ENCODE peak calls at places on chromosomes 5 and 9, in six cellular contexts. U is A549, I is aorta, M is fibroblast of lung, F is HCT116, Q is DND-41. Y is an unnamed sample.

GRCh38 chr5:173920024-173920753 is 32.0 kb downstream of the CPEB4 start:
- DNase-seq in M (peak; percentile 13), U (no peak), F (no peak), Q (no peak), I (no peak), Y (no peak)

GRCh38 chr9:92482336-92482735 is at the start of gene ASPN:
- DNase-seq in U (no peak), F (no peak), M (peak; percentile 79), I (no peak), Q (no peak), Y (no peak)

GRCh38 chr5:32645246-32645645 is 59.9 kb downstream of the SUB1 start:
- DNase-seq in M (no peak), F (no peak), I (no peak), U (no peak), Q (no peak), Y (no peak)

GRCh38 chr9:97502222-97502983 is 937 bp downstream of the TMOD1 start:
- DNase-seq in Q (no peak), F (no peak), M (no peak), I (no peak), U (no peak), Y (no peak)

GRCh38 chr5:159915913-159916840 is at the start of gene ADRA1B:
- DNase-seq in I (peak; percentile 94), F (no peak), Q (no peak), M (peak; percentile 66), U (peak; percentile 86), Y (peak; percentile 81)

GRCh38 chr9:96344458-96345180 is 38.9 kb downstream of the SLC35D2 start:
- DNase-seq in U (peak; percentile 88), Q (no peak), I (no peak), F (peak; percentile 73), M (peak; percentile 98), Y (peak; percentile 86)

GRCh38 chr9:93435386-93435785 is 16.1 kb upstream of the FAM120A start:
- DNase-seq in Q (no peak), F (no peak), U (no peak), M (no peak), I (no peak), Y (no peak)

GRCh38 chr5:138470322-138471285 is 5.3 kb downstream of the EGR1 start:
- DNase-seq in I (no peak), U (no peak), M (peak; percentile 82), F (peak; percentile 87), Q (no peak), Y (no peak)

GRCh38 chr9:136058801-136059302 is 36.2 kb downstream of the NACC2 start:
- DNase-seq in F (no peak), M (no peak), I (peak; percentile 70), Q (no peak), U (no peak), Y (no peak)

GRCh38 chr9:135165003-135165711 is 77.7 kb downstream of the OLFM1 start:
- DNase-seq in F (no peak), Q (no peak), I (no peak), M (no peak), U (no peak), Y (no peak)

GRCh38 chr9:113352006-113352405 is 2.7 kb downstream of the BSPRY start:
- DNase-seq in U (no peak), Q (no peak), F (no peak), M (no peak), I (no peak), Y (no peak)

GRCh38 chr9:653856-654387 is 187.6 kb upstream of the DMRT1 start:
- DNase-seq in I (no peak), U (no peak), F (no peak), M (no peak), Q (no peak), Y (no peak)

GRCh38 chr9:97041898-97042297 is 3.0 kb upstream of the CTSV start:
- DNase-seq in M (no peak), U (no peak), I (no peak), F (no peak), Q (no peak), Y (no peak)

GRCh38 chr5:169395136-169395535 is 94.2 kb upstream of the SLIT3 start:
- DNase-seq in Q (no peak), U (no peak), I (no peak), M (no peak), F (no peak), Y (no peak)

GRCh38 chr5:157106668-157107461 is 2.0 kb downstream of the HAVCR2 start:
- DNase-seq in U (no peak), F (no peak), M (no peak), Q (no peak), I (peak; percentile 80), Y (no peak)

GRCh38 chr9:127915801-127916664 is 808 bp downstream of the ST6GALNAC4 start:
- DNase-seq in I (no peak), F (no peak), U (no peak), Q (no peak), M (no peak), Y (no peak)

GRCh38 chr5:74019923-74020322 is 393.9 kb downstream of the ARHGEF28 start:
- DNase-seq in F (no peak), Q (no peak), M (no peak), U (no peak), I (no peak), Y (no peak)

GRCh38 chr9:113387560-113388230 is 10.9 kb upstream of the HDHD3 start:
- DNase-seq in I (no peak), M (no peak), Q (no peak), F (no peak), U (no peak), Y (no peak)

GRCh38 chr9:130036099-130036498 is 6.9 kb downstream of the FNBP1 start:
- DNase-seq in M (peak; percentile 54), I (no peak), F (no peak), Q (no peak), U (no peak), Y (no peak)

GRCh38 chr5:134530375-134531077 is 5.1 kb downstream of the JADE2 start:
- DNase-seq in U (no peak), Q (no peak), M (peak; percentile 88), F (no peak), I (no peak), Y (no peak)

GRCh38 chr5:72366324-72366976 is 46.3 kb downstream of the PTCD2 start:
- DNase-seq in U (peak; percentile 52), I (no peak), Q (peak; percentile 38), F (peak; percentile 39), M (peak; percentile 82), Y (no peak)

GRCh38 chr5:74413403-74414060 is 227.0 kb downstream of the ENC1 start:
- DNase-seq in I (no peak), M (no peak), F (no peak), Q (no peak), U (no peak), Y (no peak)

GRCh38 chr9:93903886-93904648 is 51.1 kb downstream of the BARX1 start:
- DNase-seq in F (no peak), U (no peak), M (no peak), Q (no peak), I (peak; percentile 46), Y (peak; percentile 62)

GRCh38 chr9:91905958-91906585 is 44.0 kb downstream of the ROR2 start:
- DNase-seq in Q (peak; percentile 69), M (no peak), U (peak; percentile 23), I (no peak), F (no peak), Y (no peak)

GRCh38 chr5:117982691-117983090 is 1005.7 kb downstream of the DTWD2 start:
- DNase-seq in U (no peak), M (no peak), I (no peak), Q (no peak), F (no peak), Y (no peak)

DNA sequence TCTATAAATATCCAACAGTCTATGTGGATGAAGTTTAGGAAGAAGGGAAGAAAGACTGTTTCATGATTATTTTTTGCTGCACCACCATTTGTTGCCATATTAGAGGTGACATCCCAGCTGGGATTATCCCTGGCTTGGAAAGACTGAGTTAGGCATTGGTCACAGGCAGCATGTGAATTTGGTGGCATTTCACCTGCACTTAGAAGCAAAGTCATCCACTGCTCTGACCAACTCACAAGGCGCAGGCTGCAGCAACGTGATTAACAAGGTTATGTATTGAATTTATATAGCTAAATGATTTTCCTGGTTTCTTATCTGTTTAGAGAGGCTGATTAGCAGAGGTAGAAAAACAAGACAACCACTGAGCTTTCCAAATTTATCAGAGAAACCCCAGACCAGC is 2.7 kb downstream of the FYB1 start:
- DNase-seq in F (no peak), U (no peak), M (no peak), I (no peak), Q (no peak), Y (no peak)
- H3K27ac ChIP-seq in F (no peak overlapping the region), U (peak overlapping the region; percentile 11), M (no peak overlapping the region), I (no peak overlapping the region), Q (peak overlapping the region; percentile 3), Y (no peak overlapping the region)

DNA sequence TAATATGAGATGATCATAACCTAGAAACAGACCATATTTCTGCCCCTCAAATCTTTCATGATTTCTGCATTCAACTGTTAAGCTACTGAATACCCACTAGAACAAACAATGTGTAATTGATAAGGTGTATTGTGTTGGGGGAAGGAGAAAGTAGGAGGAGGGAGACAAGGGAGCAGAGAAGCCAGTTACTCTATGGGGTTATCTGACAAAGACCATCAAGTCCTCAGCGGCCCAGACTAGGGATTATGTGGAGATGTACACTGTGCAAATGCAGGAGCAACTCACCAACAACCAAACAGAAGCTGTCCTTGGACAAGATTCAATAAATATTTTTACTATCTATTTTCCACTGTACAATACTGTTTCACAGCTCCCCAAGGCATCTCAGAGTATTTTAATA is 2.7 kb downstream of the NRG2 start:
- DNase-seq in M (no peak), Q (no peak), U (no peak), F (no peak), I (no peak), Y (no peak)
- H3K4me3 ChIP-seq in M (no peak overlapping the region), Q (no peak overlapping the region), U (no peak overlapping the region), F (no peak overlapping the region), I (no peak overlapping the region), Y (peak overlapping the region; percentile 8)

DNA sequence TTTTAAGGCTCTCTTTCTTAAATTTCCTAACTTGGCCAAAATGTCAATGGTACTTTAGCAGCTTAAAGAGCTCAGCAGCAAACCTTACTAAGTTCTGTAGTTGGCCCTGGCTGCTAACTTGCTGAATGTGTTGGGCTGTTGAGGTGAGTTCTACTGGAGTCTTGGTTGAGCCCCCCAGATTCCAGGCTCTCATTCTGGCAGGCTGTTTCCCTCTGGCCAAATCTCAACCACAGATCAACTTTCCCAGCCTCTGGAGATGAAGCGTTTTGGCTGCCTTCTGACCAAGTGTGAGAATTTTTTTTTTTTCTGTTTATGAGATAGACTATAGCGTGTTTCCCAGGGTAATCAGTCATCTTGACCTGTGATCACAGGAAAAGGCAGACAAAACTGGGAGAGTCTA is 343.7 kb downstream of the EBF1 start:
- DNase-seq in I (no peak), U (no peak), Q (no peak), F (no peak), M (peak; percentile 41), Y (no peak)
- H3K27ac ChIP-seq in I (peak overlapping the region; percentile 76), U (no peak overlapping the region), Q (no peak overlapping the region), F (no peak overlapping the region), M (peak overlapping the region; percentile 48), Y (peak overlapping the region; percentile 41)

GRCh38 chr9:14399736-14400657 is 86.1 kb upstream of the NFIB start:
- DNase-seq in I (no peak), F (no peak), U (no peak), Q (no peak), M (peak; percentile 71), Y (no peak)
- H3K4me3 ChIP-seq in I (no peak overlapping the region), F (no peak overlapping the region), U (no peak overlapping the region), Q (no peak overlapping the region), M (peak overlapping the region; percentile 31), Y (peak overlapping the region; percentile 49)

DNA sequence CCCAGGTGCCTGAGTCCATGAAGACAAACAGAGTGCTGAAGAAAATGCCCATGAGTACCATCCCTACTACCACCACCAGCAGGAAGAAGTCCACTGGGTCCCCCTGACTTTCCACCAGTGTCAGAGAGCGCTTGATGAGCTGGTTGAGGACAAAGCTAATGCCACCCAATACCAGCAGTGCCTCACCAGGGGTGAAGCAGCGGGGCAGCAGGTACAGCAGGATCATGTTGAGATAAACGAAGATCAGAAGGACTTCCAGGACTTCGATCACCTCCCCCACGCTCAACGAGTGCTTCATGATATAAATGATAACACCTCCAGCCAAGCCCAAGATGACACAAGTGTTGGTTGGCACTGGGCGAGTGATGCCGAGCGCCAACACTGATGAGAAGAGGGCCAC is 859 bp downstream of the DOLK start:
- DNase-seq in Q (no peak), U (no peak), M (no peak), F (no peak), I (no peak), Y (no peak)
- H3K27ac ChIP-seq in Q (peak overlapping the region; percentile 94), U (peak overlapping the region; percentile 95), M (peak overlapping the region; percentile 96), F (peak overlapping the region; percentile 94), I (no peak overlapping the region), Y (peak overlapping the region; percentile 98)